ENCODE peak calls at places on chromosome 11, in nine cellular contexts. R is adrenal gland; F is thoracic aorta; A is DMS 273 treated with DMSO at 0.1 percent for 48 hours; J is activated T-cell treated with anti-CD3 and anti-CD28 coated beads for 1 hour; C is SJCRH30; Y is Right ventricle myocardium inferior; P is stimulated activated CD4-positive, alpha-beta T cell treated with anti-CD3 and anti-CD28 coated beads, Interleukin-2, amount 100 ng/mL, for 24 hours; Z is trophoblast cell. E is an unnamed sample.

GRCh38 chr11:14312736-14313438 is 46.1 kb downstream of the RRAS2 start:
- DNase-seq in R (no peak), F (no peak), A (no peak), J (no peak), C (no peak), Y (no peak), P (no peak), Z (no peak), E (no peak)

GRCh38 chr11:103870821-103871309 is 165.6 kb upstream of the DDI1 start:
- DNase-seq in R (peak), F (peak), A (no peak), J (no peak), C (no peak), Y (peak), P (no peak), Z (no peak), E (no peak)

GRCh38 chr11:58216476-58216875 is 4.0 kb downstream of the OR1S1 start:
- DNase-seq in R (no peak), F (no peak), A (no peak), J (no peak), C (no peak), Y (no peak), P (no peak), Z (no peak), E (no peak)

GRCh38 chr11:84476581-84476980 is 1150.6 kb downstream of the DLG2 start:
- DNase-seq in R (peak), F (no peak), A (no peak), J (no peak), C (peak), Y (no peak), P (no peak), Z (no peak), E (no peak)

GRCh38 chr11:64745523-64746328 is 1.8 kb upstream of the RASGRP2 start:
- DNase-seq in R (peak), F (peak), A (no peak), J (peak), C (peak), Y (peak), P (peak), Z (peak), E (no peak)

GRCh38 chr11:3022300-3022967 is 30.3 kb upstream of the NAP1L4 start:
- DNase-seq in R (no peak), F (no peak), A (no peak), J (no peak), C (peak), Y (no peak), P (no peak), Z (peak), E (no peak)

GRCh38 chr11:60801194-60801593 is 16.1 kb downstream of the MS4A10 start:
- DNase-seq in R (no peak), F (no peak), A (no peak), J (no peak), C (no peak), Y (no peak), P (no peak), Z (no peak), E (no peak)

GRCh38 chr11:78019808-78020207 is 3.3 kb downstream of the KCTD14 start:
- DNase-seq in R (no peak), F (no peak), A (no peak), J (no peak), C (no peak), Y (no peak), P (no peak), Z (peak), E (no peak)

GRCh38 chr11:35012467-35013191 is 96.2 kb downstream of the PDHX start:
- DNase-seq in R (no peak), F (no peak), A (no peak), J (no peak), C (no peak), Y (no peak), P (no peak), Z (no peak), E (no peak)

GRCh38 chr11:103091441-103091809 is 535 bp downstream of the DCUN1D5 start:
- DNase-seq in R (peak), F (no peak), A (peak), J (peak), C (peak), Y (peak), P (peak), Z (peak), E (no peak)

GRCh38 chr11:119192111-119192510 is 6.8 kb downstream of the NHERF4 start:
- DNase-seq in R (no peak), F (no peak), A (no peak), J (no peak), C (no peak), Y (no peak), P (no peak), Z (peak), E (no peak)

GRCh38 chr11:102950622-102951081 is 4.9 kb downstream of the MMP13 start:
- DNase-seq in R (no peak), F (no peak), A (no peak), J (no peak), C (no peak), Y (no peak), P (no peak), Z (no peak), E (no peak)

GRCh38 chr11:33790088-33790487 is 15.8 kb upstream of the FBXO3 start:
- DNase-seq in R (no peak), F (no peak), A (no peak), J (no peak), C (peak), Y (no peak), P (no peak), Z (no peak), E (no peak)

GRCh38 chr11:6225896-6226295 is 8.5 kb downstream of the FHIP1B start:
- DNase-seq in R (no peak), F (no peak), A (no peak), J (no peak), C (no peak), Y (no peak), P (no peak), Z (no peak), E (no peak)

GRCh38 chr11:46916669-46917108 is 1.7 kb downstream of the LRP4 start:
- DNase-seq in R (peak), F (no peak), A (no peak), J (no peak), C (peak), Y (no peak), P (no peak), Z (peak), E (peak)

GRCh38 chr11:100830978-100831732 is 144.1 kb downstream of the ARHGAP42 start:
- DNase-seq in R (no peak), F (no peak), A (peak), J (no peak), C (peak), Y (no peak), P (no peak), Z (peak), E (no peak)

GRCh38 chr11:109865558-109866186 is 227.5 kb upstream of the ZC3H12C start:
- DNase-seq in R (peak), F (no peak), A (no peak), J (no peak), C (peak), Y (peak), P (no peak), Z (no peak), E (peak)

GRCh38 chr11:20056109-20057054 is 103.9 kb downstream of the DBX1 start:
- DNase-seq in R (no peak), F (peak), A (no peak), J (no peak), C (no peak), Y (no peak), P (no peak), Z (no peak), E (no peak)

GRCh38 chr11:36361901-36362391 is 65.9 kb downstream of the PRR5L start:
- DNase-seq in R (no peak), F (no peak), A (no peak), J (no peak), C (peak), Y (no peak), P (no peak), Z (peak), E (no peak)

GRCh38 chr11:20193307-20193706 is 33.0 kb upstream of the DBX1 start:
- DNase-seq in R (no peak), F (no peak), A (no peak), J (no peak), C (peak), Y (no peak), P (no peak), Z (no peak), E (no peak)

GRCh38 chr11:133925756-133926155 is 31.0 kb downstream of the IGSF9B start:
- DNase-seq in R (no peak), F (no peak), A (no peak), J (no peak), C (no peak), Y (peak), P (no peak), Z (no peak), E (no peak)

GRCh38 chr11:66126808-66127555 is 56.9 kb downstream of the PACS1 start:
- DNase-seq in R (peak), F (peak), A (no peak), J (peak), C (no peak), Y (no peak), P (peak), Z (peak), E (no peak)

GRCh38 chr11:20003357-20003756 is 156.9 kb downstream of the DBX1 start:
- DNase-seq in R (no peak), F (no peak), A (no peak), J (no peak), C (no peak), Y (no peak), P (no peak), Z (no peak), E (no peak)

GRCh38 chr11:895331-896223 is 15.0 kb downstream of the CHID1 start:
- DNase-seq in R (no peak), F (no peak), A (no peak), J (no peak), C (no peak), Y (no peak), P (no peak), Z (no peak), E (no peak)

GRCh38 chr11:60777572-60777971 is 7.6 kb upstream of the MS4A10 start:
- DNase-seq in R (no peak), F (no peak), A (no peak), J (no peak), C (peak), Y (no peak), P (no peak), Z (peak), E (no peak)

GRCh38 chr11:945986-946385 is 20.3 kb downstream of the AP2A2 start:
- DNase-seq in R (no peak), F (no peak), A (no peak), J (no peak), C (no peak), Y (peak), P (no peak), Z (peak), E (no peak)

E was measured in NCI-H1694.